ENCODE peak calls at places on chromosomes 1 and 21, in six cellular contexts. One of them, this sample, is unnamed.

GRCh38 chr1:27599605-27600499 is 4.1 kb downstream of the AHDC1 start:
- DNase-seq in AG20443: no peak
- DNase-seq in HT1080: no peak
- DNase-seq in sigmoid colon: no peak
- DNase-seq in amniotic stem cell: no peak
- DNase-seq in SHP77: no peak
- DNase-seq in this sample: no peak

GRCh38 chr21:21200103-21200938 is 202.1 kb downstream of the NCAM2 start:
- DNase-seq in amniotic stem cell: peak
- DNase-seq in AG20443: peak
- DNase-seq in SHP77: no peak
- DNase-seq in sigmoid colon: peak
- DNase-seq in HT1080: peak
- DNase-seq in this sample: no peak

GRCh38 chr1:45543599-45544417 is 6.8 kb upstream of the AKR1A1 start:
- DNase-seq in HT1080: no peak
- DNase-seq in amniotic stem cell: no peak
- DNase-seq in AG20443: no peak
- DNase-seq in SHP77: no peak
- DNase-seq in sigmoid colon: peak
- DNase-seq in this sample: peak

GRCh38 chr1:222781251-222781650 is 33.6 kb upstream of the DISP1 start:
- DNase-seq in SHP77: no peak
- DNase-seq in AG20443: no peak
- DNase-seq in amniotic stem cell: no peak
- DNase-seq in HT1080: no peak
- DNase-seq in sigmoid colon: no peak
- DNase-seq in this sample: no peak

GRCh38 chr21:46354046-46354445 is 30.1 kb downstream of the PCNT start:
- DNase-seq in SHP77: no peak
- DNase-seq in amniotic stem cell: no peak
- DNase-seq in sigmoid colon: no peak
- DNase-seq in AG20443: no peak
- DNase-seq in HT1080: no peak
- DNase-seq in this sample: no peak

GRCh38 chr1:224623310-224623714 is 7.2 kb downstream of the CNIH3 start:
- DNase-seq in HT1080: peak
- DNase-seq in sigmoid colon: no peak
- DNase-seq in AG20443: peak
- DNase-seq in amniotic stem cell: no peak
- DNase-seq in SHP77: no peak
- DNase-seq in this sample: no peak

GRCh38 chr1:12472798-12473551 is 145.0 kb downstream of the DHRS3 start:
- DNase-seq in sigmoid colon: no peak
- DNase-seq in AG20443: no peak
- DNase-seq in amniotic stem cell: no peak
- DNase-seq in SHP77: no peak
- DNase-seq in HT1080: no peak
- DNase-seq in this sample: no peak

GRCh38 chr1:117695796-117696505 is 90.1 kb downstream of the TENT5C start:
- DNase-seq in sigmoid colon: peak
- DNase-seq in SHP77: no peak
- DNase-seq in HT1080: peak
- DNase-seq in amniotic stem cell: peak
- DNase-seq in AG20443: peak
- DNase-seq in this sample: no peak

GRCh38 chr1:205396972-205397616 is 24.8 kb downstream of the LEMD1 start:
- DNase-seq in sigmoid colon: no peak
- DNase-seq in AG20443: peak
- DNase-seq in amniotic stem cell: no peak
- DNase-seq in SHP77: peak
- DNase-seq in HT1080: peak
- DNase-seq in this sample: no peak

GRCh38 chr1:183604048-183604808 is 14.0 kb upstream of the NCF2 start:
- DNase-seq in HT1080: peak
- DNase-seq in amniotic stem cell: peak
- DNase-seq in sigmoid colon: no peak
- DNase-seq in SHP77: no peak
- DNase-seq in AG20443: peak
- DNase-seq in this sample: no peak

GRCh38 chr1:198966519-198966918 is 327.7 kb downstream of the PTPRC start:
- DNase-seq in amniotic stem cell: no peak
- DNase-seq in AG20443: no peak
- DNase-seq in sigmoid colon: no peak
- DNase-seq in HT1080: no peak
- DNase-seq in SHP77: no peak
- DNase-seq in this sample: no peak

GRCh38 chr1:68481041-68481440 is 15.8 kb downstream of the DEPDC1 start:
- DNase-seq in SHP77: no peak
- DNase-seq in amniotic stem cell: no peak
- DNase-seq in HT1080: no peak
- DNase-seq in sigmoid colon: no peak
- DNase-seq in AG20443: no peak
- DNase-seq in this sample: no peak

GRCh38 chr21:17585875-17586450 is 26.7 kb downstream of the BTG3 start:
- DNase-seq in amniotic stem cell: no peak
- DNase-seq in sigmoid colon: no peak
- DNase-seq in AG20443: peak
- DNase-seq in HT1080: peak
- DNase-seq in SHP77: no peak
- DNase-seq in this sample: no peak

GRCh38 chr1:153392822-153393221 is 1.9 kb upstream of the S100A8 start:
- DNase-seq in sigmoid colon: no peak
- DNase-seq in SHP77: no peak
- DNase-seq in amniotic stem cell: no peak
- DNase-seq in HT1080: no peak
- DNase-seq in AG20443: no peak
- DNase-seq in this sample: no peak

GRCh38 chr21:32193066-32193465 is 85.8 kb downstream of the MIS18A start:
- DNase-seq in HT1080: no peak
- DNase-seq in AG20443: no peak
- DNase-seq in sigmoid colon: no peak
- DNase-seq in amniotic stem cell: no peak
- DNase-seq in SHP77: no peak
- DNase-seq in this sample: no peak

GRCh38 chr1:90068611-90069280 is 73.8 kb downstream of the ZNF326 start:
- DNase-seq in HT1080: no peak
- DNase-seq in AG20443: no peak
- DNase-seq in sigmoid colon: no peak
- DNase-seq in SHP77: no peak
- DNase-seq in amniotic stem cell: no peak
- DNase-seq in this sample: no peak

GRCh38 chr1:21090460-21090859 is 86.2 kb downstream of the EIF4G3 start:
- DNase-seq in HT1080: no peak
- DNase-seq in AG20443: no peak
- DNase-seq in amniotic stem cell: no peak
- DNase-seq in SHP77: no peak
- DNase-seq in sigmoid colon: no peak
- DNase-seq in this sample: no peak

GRCh38 chr1:199161766-199162303 is 523.0 kb downstream of the PTPRC start:
- DNase-seq in sigmoid colon: no peak
- DNase-seq in HT1080: no peak
- DNase-seq in AG20443: no peak
- DNase-seq in amniotic stem cell: no peak
- DNase-seq in SHP77: no peak
- DNase-seq in this sample: no peak

GRCh38 chr1:244010191-244010590 is 40.9 kb upstream of the ZBTB18 start:
- DNase-seq in SHP77: no peak
- DNase-seq in HT1080: peak
- DNase-seq in amniotic stem cell: no peak
- DNase-seq in sigmoid colon: no peak
- DNase-seq in AG20443: no peak
- DNase-seq in this sample: no peak

GRCh38 chr1:10679521-10680220 is 116.8 kb downstream of the CASZ1 start:
- DNase-seq in SHP77: peak
- DNase-seq in AG20443: no peak
- DNase-seq in amniotic stem cell: no peak
- DNase-seq in HT1080: peak
- DNase-seq in sigmoid colon: no peak
- DNase-seq in this sample: no peak

GRCh38 chr1:29876902-29877301 is 640.6 kb downstream of the PTPRU start:
- DNase-seq in sigmoid colon: no peak
- DNase-seq in amniotic stem cell: no peak
- DNase-seq in HT1080: no peak
- DNase-seq in AG20443: no peak
- DNase-seq in SHP77: no peak
- DNase-seq in this sample: no peak

GRCh38 chr21:36487641-36488307 is 7.9 kb upstream of the CLDN14 start:
- DNase-seq in amniotic stem cell: no peak
- DNase-seq in AG20443: no peak
- DNase-seq in sigmoid colon: no peak
- DNase-seq in HT1080: peak
- DNase-seq in SHP77: no peak
- DNase-seq in this sample: no peak

GRCh38 chr1:186183219-186183618 is 191.8 kb downstream of the TPR start:
- DNase-seq in HT1080: peak
- DNase-seq in AG20443: peak
- DNase-seq in SHP77: no peak
- DNase-seq in amniotic stem cell: no peak
- DNase-seq in sigmoid colon: no peak
- DNase-seq in this sample: no peak

This sample was measured in amygdala.